ENCODE peak calls at places on chromosome 7, in four cellular contexts. Z, D, V and K are unnamed samples. For H3K27me3 and H3K36me3, the result is how much of the 10 kb centered on the place peaks cover.

GRCh38 chr7:137882806-137883205 is 36.0 kb upstream of the DGKI start:
- DNase-seq in Z (no peak), D (no peak), V (no peak), K (peak)

GRCh38 chr7:151690597-151690996 is 170.9 kb upstream of the RHEB start:
- DNase-seq in Z (no peak), D (no peak), V (no peak), K (peak)

GRCh38 chr7:38211940-38212339 is 33.9 kb downstream of the STARD3NL start:
- DNase-seq in Z (no peak), D (no peak), V (no peak), K (no peak)

GRCh38 chr7:48575516-48575915 is 348.8 kb upstream of the CDC14C start:
- DNase-seq in Z (no peak), D (no peak), V (no peak), K (no peak)

GRCh38 chr7:531777-532176 is 12.1 kb upstream of the PDGFA start:
- DNase-seq in Z (no peak), D (no peak), V (no peak), K (no peak)

GRCh38 chr7:88455696-88456095 is 149.0 kb upstream of the STEAP4 start:
- DNase-seq in Z (no peak), D (no peak), V (no peak), K (peak)

GRCh38 chr7:143239822-143240221 is 18.0 kb downstream of the TAS2R40 start:
- DNase-seq in Z (no peak), D (peak), V (no peak), K (peak)

GRCh38 chr7:119374436-119374835 is 898.5 kb upstream of the KCND2 start:
- DNase-seq in Z (no peak), D (no peak), V (no peak), K (no peak)

DNA sequence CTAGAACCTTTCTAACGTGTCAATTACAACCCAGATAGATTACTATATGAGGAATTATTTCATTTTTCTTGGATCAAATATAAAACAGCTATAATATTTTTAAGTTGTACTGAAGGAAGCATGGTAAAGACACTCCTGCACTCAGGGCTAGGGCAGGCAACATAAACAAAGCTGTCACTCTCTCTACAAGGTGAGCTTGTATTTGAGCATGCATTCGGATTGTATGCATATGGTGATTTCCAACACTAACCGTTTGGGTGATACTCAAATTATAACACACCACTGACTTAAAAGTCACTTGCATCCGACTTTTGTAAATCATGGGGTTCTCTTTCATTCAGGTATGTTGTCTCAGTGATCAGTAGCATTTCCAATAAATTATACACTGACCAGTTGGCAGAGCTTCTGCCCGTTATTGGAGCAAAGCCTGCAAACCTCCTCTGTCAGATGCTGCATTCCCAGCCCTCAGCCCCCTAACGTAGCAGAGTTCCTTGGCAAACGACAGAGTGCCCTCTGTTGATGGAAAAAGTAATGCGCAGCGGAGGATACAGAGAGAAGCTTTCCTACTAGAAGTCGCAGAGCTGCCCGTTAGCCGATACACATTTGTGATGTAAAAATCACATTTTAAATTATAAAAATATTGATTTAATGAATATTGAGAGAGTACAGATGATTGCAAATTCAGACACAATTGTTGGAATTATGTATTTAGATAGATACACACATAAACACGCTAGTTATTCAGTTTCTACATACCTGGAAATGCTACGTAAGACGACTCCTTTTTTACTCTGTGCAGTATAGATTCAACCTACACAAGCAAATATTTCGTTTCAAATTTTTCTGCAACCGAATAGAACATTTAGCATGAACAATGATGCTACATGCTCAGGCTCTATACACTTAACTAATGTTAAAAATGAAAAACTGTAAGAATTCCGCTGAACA is 173.9 kb upstream of the SP4 start:
- DNase-seq in Z (peak), D (no peak), V (peak), K (peak)
- H3K27me3 ChIP-seq in Z (half or more), D (under half), V (half or more), K (under half)

GRCh38 chr7:49773939-49774458 is 561 bp downstream of the VWC2 start:
- DNase-seq in Z (no peak), D (no peak), V (no peak), K (no peak)

GRCh38 chr7:49775949-49776443 is 2.6 kb downstream of the VWC2 start:
- DNase-seq in Z (no peak), D (no peak), V (no peak), K (no peak)

GRCh38 chr7:49774459-49775064 is 1.1 kb downstream of the VWC2 start:
- DNase-seq in Z (no peak), D (no peak), V (no peak), K (no peak)

GRCh38 chr7:49776994-49777393 is 3.6 kb downstream of the VWC2 start:
- DNase-seq in Z (no peak), D (no peak), V (no peak), K (peak)

DNA sequence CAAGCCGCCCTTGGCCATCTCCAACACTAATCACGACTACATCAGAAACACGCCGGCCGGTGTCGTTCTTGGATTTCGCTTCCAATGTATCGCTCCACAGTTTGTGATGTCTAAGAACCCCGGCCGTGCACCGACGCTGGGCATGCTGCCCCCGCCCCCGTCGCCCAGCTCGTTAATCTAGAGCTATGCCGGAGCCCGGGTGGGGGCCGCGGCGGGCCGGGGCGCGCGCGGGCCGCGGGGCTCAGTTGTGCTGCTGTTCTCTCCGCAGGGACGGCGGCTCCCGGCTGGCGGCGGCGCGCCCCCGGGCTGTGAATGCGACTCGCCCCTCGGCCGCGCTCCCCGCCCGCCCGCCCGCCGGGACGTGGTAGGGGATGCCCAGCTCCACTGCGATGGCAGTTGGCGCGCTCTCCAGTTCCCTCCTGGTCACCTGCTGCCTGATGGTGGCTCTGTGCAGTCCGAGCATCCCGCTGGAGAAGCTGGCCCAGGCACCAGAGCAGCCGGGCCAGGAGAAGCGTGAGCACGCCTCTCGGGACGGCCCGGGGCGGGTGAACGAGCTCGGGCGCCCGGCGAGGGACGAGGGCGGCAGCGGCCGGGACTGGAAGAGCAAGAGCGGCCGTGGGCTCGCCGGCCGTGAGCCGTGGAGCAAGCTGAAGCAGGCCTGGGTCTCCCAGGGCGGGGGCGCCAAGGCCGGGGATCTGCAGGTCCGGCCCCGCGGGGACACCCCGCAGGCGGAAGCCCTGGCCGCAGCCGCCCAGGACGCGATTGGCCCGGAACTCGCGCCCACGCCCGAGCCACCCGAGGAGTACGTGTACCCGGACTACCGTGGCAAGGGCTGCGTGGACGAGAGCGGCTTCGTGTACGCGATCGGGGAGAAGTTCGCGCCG is 1.9 kb downstream of the VWC2 start:
- DNase-seq in Z (no peak), D (no peak), V (no peak), K (no peak)
- H3K4me3 ChIP-seq in Z (no peak), D (no peak), V (peak), K (no peak)

GRCh38 chr7:44838751-44839150 is 9.1 kb downstream of the H2AZ2 start:
- DNase-seq in Z (no peak), D (no peak), V (no peak), K (no peak)
- H3K36me3 ChIP-seq in Z (half or more), D (under half), V (half or more), K (under half)

DNA sequence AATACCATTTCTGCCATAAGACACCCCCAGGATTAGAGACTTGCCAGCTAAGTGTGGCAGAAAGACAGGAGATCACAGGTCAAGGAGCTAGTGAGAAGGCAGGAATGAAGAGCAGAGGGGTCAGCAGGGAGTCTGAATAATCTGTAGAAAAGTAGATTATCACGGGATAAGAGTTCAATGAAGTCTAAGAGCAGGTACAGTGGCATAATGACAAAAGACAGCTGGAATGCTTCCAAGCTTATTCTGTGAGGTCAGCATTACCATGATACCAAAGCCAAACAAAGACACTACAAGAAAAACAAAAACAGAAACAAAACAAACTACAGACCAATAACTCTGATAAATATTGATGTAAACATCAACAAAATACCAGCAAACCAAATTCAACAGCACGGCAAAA is 20.8 kb downstream of the PILRA start:
- DNase-seq in Z (no peak), D (no peak), V (no peak), K (no peak)
- H3K27me3 ChIP-seq in Z (under half), D (under half), V (under half), K (under half)

GRCh38 chr7:105268056-105268455 is 120.7 kb downstream of the SRPK2 start:
- DNase-seq in Z (no peak), D (no peak), V (no peak), K (peak)
- H3K4me3 ChIP-seq in Z (peak), D (no peak), V (peak), K (peak)

GRCh38 chr7:129464194-129464593 is 30.0 kb downstream of the STRIP2 start:
- DNase-seq in Z (no peak), D (no peak), V (no peak), K (no peak)
- H3K36me3 ChIP-seq in Z (under half), D (under half), V (under half), K (under half)

DNA sequence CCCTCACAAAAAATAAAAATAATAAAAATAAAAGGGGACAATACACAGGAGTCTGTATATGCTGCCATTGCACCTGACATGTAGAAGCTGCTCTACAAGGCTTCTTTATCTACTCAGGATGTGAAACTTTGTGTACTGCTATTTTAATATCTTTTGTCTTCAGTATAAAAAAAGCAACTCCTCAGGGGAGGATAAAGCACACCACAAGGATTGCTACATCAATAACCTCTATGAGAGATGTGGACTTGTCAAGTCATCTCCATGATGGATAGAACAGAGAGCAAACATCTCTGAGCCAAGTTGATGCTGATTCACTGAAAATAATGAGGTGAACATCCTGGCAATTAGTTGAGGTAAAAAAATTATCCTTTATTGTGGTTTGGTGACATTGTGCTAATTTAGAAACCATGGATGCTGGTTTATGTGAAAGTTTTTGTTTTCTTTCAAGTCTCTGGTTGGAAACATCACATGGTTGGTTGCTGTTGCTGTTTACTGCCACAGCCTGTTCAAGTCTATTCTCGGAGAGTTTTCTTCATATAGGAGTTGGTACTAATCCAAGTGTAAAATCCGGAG is 1.6 kb upstream of the HECW1 start:
- DNase-seq in Z (no peak), D (no peak), V (no peak), K (no peak)
- H3K27me3 ChIP-seq in Z (half or more), D (under half), V (half or more), K (under half)